ENCODE peak calls at places on chromosomes 4 and X, in six cellular contexts. F is NCI-H524, D is GDM1, G is left cardiac atrium, V is NCI-H2081, N is fibroblast of the aortic adventitia. E is an unnamed sample.

GRCh38 chrX:110244951-110245480 is 72.9 kb downstream of the AMMECR1 start:
- DNase-seq in F (no peak), D (no peak), G (no peak), V (no peak), N (no peak), E (no peak)

GRCh38 chrX:101260435-101260834 is 30.7 kb downstream of the TAF7L start:
- DNase-seq in F (no peak), D (no peak), G (no peak), V (no peak), N (peak; percentile 9), E (no peak)

GRCh38 chr4:87219648-87220093 is 747 bp downstream of the KLHL8 start:
- DNase-seq in F (peak; percentile 20), D (peak; percentile 53), G (peak; percentile 58), V (peak; percentile 27), N (no peak), E (peak; percentile 22)

GRCh38 chr4:33512397-33512796 is 2731.9 kb downstream of the ARAP2 start:
- DNase-seq in F (no peak), D (peak; percentile 4), G (no peak), V (no peak), N (no peak), E (no peak)

GRCh38 chrX:154986826-154987575 is 35.5 kb downstream of the F8 start:
- DNase-seq in F (peak; percentile 16), D (no peak), G (no peak), V (no peak), N (peak; percentile 12), E (peak; percentile 4)

GRCh38 chrX:57138674-57139073 is 1.5 kb upstream of the SPIN2A start:
- DNase-seq in F (no peak), D (no peak), G (no peak), V (no peak), N (no peak), E (no peak)

GRCh38 chrX:96833333-96833732 is 50.4 kb upstream of the RPA4 start:
- DNase-seq in F (no peak), D (no peak), G (no peak), V (no peak), N (no peak), E (no peak)

GRCh38 chr4:123444298-123444731 is 47.7 kb downstream of the SPRY1 start:
- DNase-seq in F (peak; percentile 65), D (peak; percentile 87), G (peak; percentile 34), V (no peak), N (peak; percentile 42), E (peak; percentile 75)

GRCh38 chr4:11214281-11214680 is 214.4 kb downstream of the HS3ST1 start:
- DNase-seq in F (no peak), D (no peak), G (no peak), V (no peak), N (no peak), E (no peak)